ENCODE peak calls at places on chromosomes 4 and X, in five cellular contexts. One of them, this sample, is unnamed.
A peak's percentile ranks its signal among the peaks of the same experiment; 100 is the strongest.

GRCh38 chr4:182807841-182808548 is 109.2 kb downstream of the DCTD start:
- DNase-seq in ureter: no peak
- DNase-seq in endothelial cell: no peak
- DNase-seq in NCI-H1105: no peak
- DNase-seq in NCI-H1092: peak; percentile 24
- DNase-seq in this sample: no peak

GRCh38 chrX:101025126-101025525 is 26.8 kb downstream of the TRMT2B start:
- DNase-seq in NCI-H1092: no peak
- DNase-seq in endothelial cell: no peak
- DNase-seq in ureter: no peak
- DNase-seq in NCI-H1105: no peak
- DNase-seq in this sample: no peak

GRCh38 chrX:17859609-17860178 is 1.4 kb downstream of the RAI2 start:
- DNase-seq in NCI-H1092: no peak
- DNase-seq in endothelial cell: no peak
- DNase-seq in NCI-H1105: peak; percentile 14
- DNase-seq in ureter: no peak
- DNase-seq in this sample: no peak

GRCh38 chr4:74117024-74117534 is 18.1 kb upstream of the CXCL2 start:
- DNase-seq in ureter: peak; percentile 72
- DNase-seq in endothelial cell: no peak
- DNase-seq in NCI-H1092: no peak
- DNase-seq in NCI-H1105: no peak
- DNase-seq in this sample: no peak

GRCh38 chr4:74098628-74098995 is 383 bp downstream of the CXCL2 start:
- DNase-seq in NCI-H1092: no peak
- DNase-seq in endothelial cell: no peak
- DNase-seq in ureter: no peak
- DNase-seq in NCI-H1105: no peak
- DNase-seq in this sample: no peak

GRCh38 chr4:177411996-177412395 is 30.2 kb downstream of the AGA start:
- DNase-seq in NCI-H1105: no peak
- DNase-seq in endothelial cell: no peak
- DNase-seq in ureter: no peak
- DNase-seq in NCI-H1092: no peak
- DNase-seq in this sample: no peak

GRCh38 chrX:31384471-31384870 is 312.6 kb upstream of the FTHL17 start:
- DNase-seq in endothelial cell: no peak
- DNase-seq in NCI-H1105: no peak
- DNase-seq in NCI-H1092: no peak
- DNase-seq in ureter: no peak
- DNase-seq in this sample: no peak

GRCh38 chrX:68822641-68823410 is 6.0 kb upstream of the EFNB1 start:
- DNase-seq in NCI-H1092: peak; percentile 28
- DNase-seq in NCI-H1105: no peak
- DNase-seq in ureter: no peak
- DNase-seq in endothelial cell: peak; percentile 46
- DNase-seq in this sample: no peak

GRCh38 chr4:19752600-19752999 is 499.1 kb upstream of the SLIT2 start:
- DNase-seq in NCI-H1092: no peak
- DNase-seq in ureter: no peak
- DNase-seq in NCI-H1105: no peak
- DNase-seq in endothelial cell: no peak
- DNase-seq in this sample: no peak

GRCh38 chr4:95092762-95093161 is 335.0 kb downstream of the BMPR1B start:
- DNase-seq in ureter: no peak
- DNase-seq in NCI-H1092: peak; percentile 1
- DNase-seq in endothelial cell: no peak
- DNase-seq in NCI-H1105: peak; percentile 32
- DNase-seq in this sample: no peak

GRCh38 chr4:183435803-183436202 is 8.6 kb upstream of the CDKN2AIP start:
- DNase-seq in ureter: no peak
- DNase-seq in endothelial cell: no peak
- DNase-seq in NCI-H1105: no peak
- DNase-seq in NCI-H1092: no peak
- DNase-seq in this sample: no peak

GRCh38 chr4:13522282-13523104 is 21.8 kb downstream of the NKX3-2 start:
- DNase-seq in NCI-H1105: no peak
- DNase-seq in ureter: no peak
- DNase-seq in NCI-H1092: no peak
- DNase-seq in endothelial cell: no peak
- DNase-seq in this sample: no peak

GRCh38 chr4:130639871-130640270 is 1543.9 kb downstream of the C4orf33 start:
- DNase-seq in ureter: no peak
- DNase-seq in endothelial cell: no peak
- DNase-seq in NCI-H1092: no peak
- DNase-seq in NCI-H1105: no peak
- DNase-seq in this sample: no peak

GRCh38 chrX:107721318-107721717 is 54.3 kb downstream of the TSC22D3 start:
- DNase-seq in NCI-H1105: no peak
- DNase-seq in endothelial cell: no peak
- DNase-seq in NCI-H1092: no peak
- DNase-seq in ureter: no peak
- DNase-seq in this sample: no peak

GRCh38 chr4:143417679-143418403 is 81.2 kb downstream of the GAB1 start:
- DNase-seq in NCI-H1092: no peak
- DNase-seq in endothelial cell: no peak
- DNase-seq in ureter: no peak
- DNase-seq in NCI-H1105: no peak
- DNase-seq in this sample: no peak

GRCh38 chrX:149469406-149469805 is 35.7 kb downstream of the IDS start:
- DNase-seq in ureter: no peak
- DNase-seq in NCI-H1105: no peak
- DNase-seq in endothelial cell: no peak
- DNase-seq in NCI-H1092: no peak
- DNase-seq in this sample: no peak

GRCh38 chr4:57148831-57149230 is 38.6 kb upstream of the IGFBP7 start:
- DNase-seq in endothelial cell: no peak
- DNase-seq in NCI-H1092: no peak
- DNase-seq in ureter: no peak
- DNase-seq in NCI-H1105: no peak
- DNase-seq in this sample: no peak

GRCh38 chr4:98430708-98431403 is 169.7 kb downstream of the RAP1GDS1 start:
- DNase-seq in NCI-H1092: no peak
- DNase-seq in ureter: no peak
- DNase-seq in NCI-H1105: no peak
- DNase-seq in endothelial cell: no peak
- DNase-seq in this sample: no peak

GRCh38 chr4:113636877-113637276 is 124.7 kb downstream of the CAMK2D start:
- DNase-seq in NCI-H1092: no peak
- DNase-seq in ureter: no peak
- DNase-seq in endothelial cell: no peak
- DNase-seq in NCI-H1105: no peak
- DNase-seq in this sample: peak; percentile 39

GRCh38 chr4:7027284-7027683 is 15.9 kb upstream of the TADA2B start:
- DNase-seq in NCI-H1092: no peak
- DNase-seq in ureter: no peak
- DNase-seq in NCI-H1105: no peak
- DNase-seq in endothelial cell: no peak
- DNase-seq in this sample: no peak

This sample was measured in effector memory CD8-positive, alpha-beta T cell.